ENCODE peak calls at places on chromosomes 3 and 15, in five cellular contexts. V is neuronal stem cell, F is psoas muscle, R is PC-9, Y is heart left ventricle. M is an unnamed sample. For H3K9me3 and H3K36me3, the result is how much of the 10 kb centered on the place peaks cover.

GRCh38 chr3:11705049-11705448 is 61.3 kb upstream of the VGLL4 start:
- DNase-seq in F (no peak), R (no peak), V (no peak), Y (no peak), M (no peak)

GRCh38 chr3:86993704-86994103 is 2.8 kb upstream of the VGLL3 start:
- DNase-seq in Y (no peak), F (no peak), R (peak), V (no peak), M (no peak)

GRCh38 chr15:85562824-85563223 is 182.4 kb downstream of the AKAP13 start:
- DNase-seq in F (no peak), V (no peak), R (no peak), Y (no peak), M (no peak)

GRCh38 chr15:89899303-89899946 is 5.6 kb upstream of the AP3S2 start:
- DNase-seq in V (no peak), F (no peak), R (no peak), Y (no peak), M (no peak)

GRCh38 chr3:52238761-52239701 is at the start of gene TWF2:
- DNase-seq in F (peak), R (no peak), V (peak), Y (peak), M (peak)

GRCh38 chr3:88038561-88038960 is 20.2 kb downstream of the CGGBP1 start:
- DNase-seq in V (no peak), Y (no peak), R (no peak), F (no peak), M (no peak)

GRCh38 chr3:129608087-129608935 is 1.8 kb upstream of the PLXND1 start:
- DNase-seq in F (no peak), Y (no peak), R (no peak), V (no peak), M (no peak)

GRCh38 chr15:29031502-29032228 is 145.9 kb downstream of the APBA2 start:
- DNase-seq in R (no peak), Y (no peak), F (no peak), V (no peak), M (no peak)

GRCh38 chr3:196790636-196791035 is 51.0 kb downstream of the PAK2 start:
- DNase-seq in F (no peak), R (no peak), Y (no peak), V (no peak), M (no peak)
- H3K9me3 ChIP-seq in F (under half), R (under half), Y (under half), V (under half), M (under half)

GRCh38 chr3:127030328-127031045 is 47.6 kb downstream of the PLXNA1 start:
- DNase-seq in V (no peak), R (no peak), Y (no peak), F (no peak), M (no peak)
- H3K36me3 ChIP-seq in V (half or more), R (under half), Y (under half), F (half or more), M (half or more)

DNA sequence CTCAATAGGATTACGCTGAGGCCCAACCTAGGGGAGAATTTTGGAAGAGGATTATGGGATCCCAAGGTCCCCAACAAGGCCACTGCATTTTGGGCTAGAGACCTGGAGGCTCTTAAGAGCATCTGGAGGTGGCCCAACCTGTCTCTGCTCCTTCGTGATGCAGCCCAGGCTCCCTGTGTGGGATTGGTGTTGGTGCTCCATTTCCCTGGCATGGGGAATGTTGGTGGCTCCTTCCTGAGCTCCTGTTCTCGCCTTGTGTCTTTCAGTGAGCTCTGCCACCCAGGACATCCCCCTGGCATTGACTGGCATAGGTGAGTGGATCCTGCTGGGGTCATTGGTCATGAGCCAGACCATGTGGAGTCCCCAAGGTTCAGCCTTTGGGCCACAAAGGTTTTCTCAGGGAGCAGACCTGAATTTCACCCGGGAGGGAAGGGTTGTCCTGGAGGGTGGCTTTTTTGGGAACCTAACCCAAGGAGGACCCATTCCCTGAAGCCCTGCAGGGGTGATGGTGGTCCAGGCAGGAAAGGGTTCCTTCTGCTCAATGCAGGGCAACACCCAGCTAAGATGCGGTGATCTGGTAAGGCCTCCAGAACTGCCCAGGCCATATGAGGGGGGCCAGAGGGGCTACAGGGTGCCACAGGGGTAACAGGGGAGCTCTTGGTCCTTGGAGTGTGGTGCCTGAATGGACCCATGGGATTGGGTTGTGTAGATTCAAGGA is 202.5 kb downstream of the UBE3A start:
- DNase-seq in V (no peak), Y (peak), R (no peak), F (no peak), M (no peak)
- H3K9me3 ChIP-seq in V (under half), Y (under half), R (under half), F (under half), M (under half)

GRCh38 chr3:13333236-13333897 is 86.8 kb downstream of the NUP210 start:
- DNase-seq in V (no peak), Y (no peak), R (no peak), F (no peak), M (no peak)
- H3K36me3 ChIP-seq in V (under half), Y (under half), R (under half), F (half or more), M (under half)

GRCh38 chr3:158102219-158102612 is 4.0 kb downstream of the SHOX2 start:
- DNase-seq in V (no peak), Y (no peak), R (no peak), F (no peak), M (no peak)
- H3K9me3 ChIP-seq in V (under half), Y (under half), R (under half), F (under half), M (under half)

DNA sequence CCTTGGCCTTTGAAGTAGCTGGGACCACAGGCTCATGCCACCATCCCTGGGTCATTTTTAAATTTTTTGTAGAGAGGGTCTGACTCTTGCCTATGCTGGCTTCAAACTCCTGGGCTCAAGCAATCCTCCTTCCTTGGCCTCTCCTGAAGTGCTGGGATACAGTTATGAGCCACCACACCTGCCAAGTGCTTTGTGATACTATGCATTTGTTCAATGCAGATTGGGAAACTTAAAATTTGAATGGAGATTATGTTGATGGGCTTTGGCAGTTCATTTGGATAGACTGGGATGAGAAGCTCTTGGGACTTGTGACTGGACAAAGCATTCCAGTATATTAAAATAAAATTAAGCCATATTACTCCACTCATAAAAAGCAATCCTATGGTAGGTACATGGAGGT is 3.9 kb upstream of the LMLN start:
- DNase-seq in Y (no peak), F (no peak), R (no peak), V (no peak), M (no peak)
- H3K36me3 ChIP-seq in Y (under half), F (half or more), R (half or more), V (under half), M (under half)

DNA sequence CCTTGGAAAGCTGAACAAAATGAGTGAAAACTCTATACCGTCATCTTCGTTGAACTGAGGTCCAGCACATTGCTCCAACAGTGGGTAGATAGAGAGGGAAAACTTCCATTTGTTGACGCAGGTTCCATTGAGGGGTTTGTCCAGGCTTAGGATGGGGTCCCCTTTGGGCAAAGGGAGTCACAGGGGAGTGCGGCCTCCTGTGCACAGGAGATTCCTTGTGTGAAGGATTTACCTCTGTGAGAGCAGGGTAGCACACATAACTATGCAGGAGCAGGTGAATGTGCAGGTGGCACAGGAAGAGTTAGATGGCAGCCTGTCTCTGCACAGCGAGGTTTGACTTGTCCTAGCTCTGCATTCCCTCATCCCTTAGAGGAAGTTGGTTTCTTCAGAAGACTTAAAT is 139.3 kb downstream of the SNRPN start:
- DNase-seq in Y (no peak), R (no peak), F (no peak), V (no peak), M (peak)
- H3K9me3 ChIP-seq in Y (under half), R (under half), F (half or more), V (half or more), M (half or more)

DNA sequence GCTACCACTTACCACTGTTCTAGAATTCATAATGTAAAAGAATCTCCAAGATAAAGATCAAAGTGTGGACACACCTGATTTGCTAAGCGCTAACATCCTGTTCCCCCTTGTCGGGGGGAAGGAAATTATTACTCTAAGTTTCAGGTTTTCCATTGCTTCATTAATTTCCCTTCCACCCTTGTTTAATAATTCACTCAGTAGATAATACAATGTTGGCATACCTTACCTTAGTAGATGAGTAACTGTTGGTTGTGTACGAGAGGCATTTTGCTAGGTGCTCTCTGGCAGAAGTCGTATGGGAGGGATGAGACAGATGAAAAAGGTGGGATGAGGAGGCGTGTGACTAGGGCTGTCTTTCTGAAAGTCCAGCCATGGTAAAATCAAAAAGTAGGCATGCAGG is 641.2 kb upstream of the ARRDC4 start:
- DNase-seq in Y (no peak), R (no peak), V (no peak), F (no peak), M (no peak)
- H3K36me3 ChIP-seq in Y (under half), R (under half), V (under half), F (under half), M (under half)

GRCh38 chr3:78999139-78999538 is 768.7 kb downstream of the ROBO1 start:
- DNase-seq in Y (no peak), V (no peak), R (no peak), F (no peak), M (no peak)
- H3K9me3 ChIP-seq in Y (under half), V (under half), R (under half), F (under half), M (under half)

M was measured in lung.